ENCODE peak calls at places on chromosomes 13 and 19, in four cellular contexts. One of them, this sample, is unnamed.

GRCh38 chr19:52007436-52007804 is 591 bp downstream of the ZNF615 start:
- DNase-seq in dorsolateral prefrontal cortex: no peak
- DNase-seq in heart left ventricle: no peak
- DNase-seq in aorta: no peak
- DNase-seq in this sample: no peak

GRCh38 chr19:21586341-21587116 is 81.1 kb downstream of the ZNF429 start:
- DNase-seq in dorsolateral prefrontal cortex: no peak
- DNase-seq in heart left ventricle: no peak
- DNase-seq in aorta: peak; percentile 78
- DNase-seq in this sample: no peak

GRCh38 chr13:28322256-28322895 is 172.6 kb downstream of the FLT1 start:
- DNase-seq in dorsolateral prefrontal cortex: no peak
- DNase-seq in heart left ventricle: no peak
- DNase-seq in aorta: no peak
- DNase-seq in this sample: no peak

GRCh38 chr13:39452412-39452811 is 150.6 kb downstream of the LHFPL6 start:
- DNase-seq in dorsolateral prefrontal cortex: no peak
- DNase-seq in heart left ventricle: peak; percentile 39
- DNase-seq in aorta: no peak
- DNase-seq in this sample: no peak

GRCh38 chr19:58468216-58468839 is 1.4 kb downstream of the ZNF324 start:
- DNase-seq in dorsolateral prefrontal cortex: no peak
- DNase-seq in heart left ventricle: no peak
- DNase-seq in aorta: no peak
- DNase-seq in this sample: no peak

GRCh38 chr19:362683-363082 is 18.1 kb upstream of the MIER2 start:
- DNase-seq in dorsolateral prefrontal cortex: no peak
- DNase-seq in heart left ventricle: no peak
- DNase-seq in aorta: no peak
- DNase-seq in this sample: no peak

GRCh38 chr19:45063851-45064801 is 12.2 kb downstream of the ZNF296 start:
- DNase-seq in dorsolateral prefrontal cortex: no peak
- DNase-seq in heart left ventricle: no peak
- DNase-seq in aorta: no peak
- DNase-seq in this sample: no peak

GRCh38 chr13:110520431-110521295 is 40.9 kb downstream of the RAB20 start:
- DNase-seq in dorsolateral prefrontal cortex: peak; percentile 35
- DNase-seq in heart left ventricle: peak; percentile 75
- DNase-seq in aorta: peak; percentile 92
- DNase-seq in this sample: no peak

GRCh38 chr13:38763446-38764381 is 76.8 kb downstream of the FREM2 start:
- DNase-seq in dorsolateral prefrontal cortex: no peak
- DNase-seq in heart left ventricle: no peak
- DNase-seq in aorta: no peak
- DNase-seq in this sample: no peak

GRCh38 chr19:50500060-50500752 is 10.8 kb downstream of the JOSD2 start:
- DNase-seq in dorsolateral prefrontal cortex: no peak
- DNase-seq in heart left ventricle: peak; percentile 86
- DNase-seq in aorta: peak; percentile 67
- DNase-seq in this sample: no peak

GRCh38 chr19:35355851-35356460 is 2.3 kb upstream of the FFAR3 start:
- DNase-seq in dorsolateral prefrontal cortex: no peak
- DNase-seq in heart left ventricle: no peak
- DNase-seq in aorta: no peak
- DNase-seq in this sample: no peak

GRCh38 chr13:52665325-52665724 is 12.7 kb downstream of the SUGT1 start:
- DNase-seq in dorsolateral prefrontal cortex: no peak
- DNase-seq in heart left ventricle: no peak
- DNase-seq in aorta: no peak
- DNase-seq in this sample: no peak

DNA sequence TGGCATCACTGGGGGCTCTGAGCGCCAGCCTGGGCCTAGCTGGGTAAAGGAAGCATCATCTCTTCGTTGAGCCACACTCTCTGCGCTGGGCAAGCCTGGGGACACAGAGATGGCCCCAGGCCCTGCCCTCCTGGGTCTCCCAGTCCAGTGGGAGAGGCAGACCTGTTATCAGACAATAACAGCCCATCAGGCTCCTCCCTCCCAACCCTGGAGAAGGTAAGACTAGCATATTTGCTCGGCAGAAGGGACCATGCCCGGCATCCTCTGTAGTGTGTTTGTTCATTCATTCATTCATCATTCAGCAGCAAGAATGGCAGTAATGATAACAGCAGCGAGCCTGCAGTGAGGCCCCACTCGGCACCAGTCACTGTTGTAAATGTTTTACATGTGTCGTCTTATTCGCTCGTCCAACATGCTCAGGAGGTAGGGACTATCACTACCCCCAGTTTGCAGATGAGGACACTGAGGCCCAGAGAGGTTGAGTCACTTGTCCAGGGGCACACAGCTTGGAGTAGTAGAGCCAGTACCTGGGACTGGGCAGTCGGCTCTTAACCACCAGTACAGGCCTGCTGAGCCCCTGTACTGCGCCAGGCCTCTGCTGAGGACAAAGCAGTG is 33.2 kb downstream of the PAK4 start:
- DNase-seq in dorsolateral prefrontal cortex: no peak
- DNase-seq in heart left ventricle: no peak
- DNase-seq in aorta: no peak
- DNase-seq in this sample: no peak
- H3K4me3 ChIP-seq in dorsolateral prefrontal cortex: no peak overlapping the region
- H3K4me3 ChIP-seq in heart left ventricle: no peak overlapping the region
- H3K4me3 ChIP-seq in aorta: no peak overlapping the region
- H3K4me3 ChIP-seq in this sample: no peak overlapping the region

GRCh38 chr13:67042556-67042955 is 187.6 kb downstream of the PCDH9 start:
- DNase-seq in dorsolateral prefrontal cortex: no peak
- DNase-seq in heart left ventricle: no peak
- DNase-seq in aorta: no peak
- DNase-seq in this sample: no peak
- H3K4me3 ChIP-seq in dorsolateral prefrontal cortex: no peak overlapping the region
- H3K4me3 ChIP-seq in heart left ventricle: no peak overlapping the region
- H3K4me3 ChIP-seq in aorta: no peak overlapping the region
- H3K4me3 ChIP-seq in this sample: no peak overlapping the region

GRCh38 chr13:113488283-113488682 is 2.2 kb downstream of the DCUN1D2 start:
- DNase-seq in dorsolateral prefrontal cortex: no peak
- DNase-seq in heart left ventricle: no peak
- DNase-seq in aorta: no peak
- DNase-seq in this sample: no peak
- H3K4me3 ChIP-seq in dorsolateral prefrontal cortex: no peak overlapping the region
- H3K4me3 ChIP-seq in heart left ventricle: peak overlapping the region; percentile 97
- H3K4me3 ChIP-seq in aorta: no peak overlapping the region
- H3K4me3 ChIP-seq in this sample: no peak overlapping the region

DNA sequence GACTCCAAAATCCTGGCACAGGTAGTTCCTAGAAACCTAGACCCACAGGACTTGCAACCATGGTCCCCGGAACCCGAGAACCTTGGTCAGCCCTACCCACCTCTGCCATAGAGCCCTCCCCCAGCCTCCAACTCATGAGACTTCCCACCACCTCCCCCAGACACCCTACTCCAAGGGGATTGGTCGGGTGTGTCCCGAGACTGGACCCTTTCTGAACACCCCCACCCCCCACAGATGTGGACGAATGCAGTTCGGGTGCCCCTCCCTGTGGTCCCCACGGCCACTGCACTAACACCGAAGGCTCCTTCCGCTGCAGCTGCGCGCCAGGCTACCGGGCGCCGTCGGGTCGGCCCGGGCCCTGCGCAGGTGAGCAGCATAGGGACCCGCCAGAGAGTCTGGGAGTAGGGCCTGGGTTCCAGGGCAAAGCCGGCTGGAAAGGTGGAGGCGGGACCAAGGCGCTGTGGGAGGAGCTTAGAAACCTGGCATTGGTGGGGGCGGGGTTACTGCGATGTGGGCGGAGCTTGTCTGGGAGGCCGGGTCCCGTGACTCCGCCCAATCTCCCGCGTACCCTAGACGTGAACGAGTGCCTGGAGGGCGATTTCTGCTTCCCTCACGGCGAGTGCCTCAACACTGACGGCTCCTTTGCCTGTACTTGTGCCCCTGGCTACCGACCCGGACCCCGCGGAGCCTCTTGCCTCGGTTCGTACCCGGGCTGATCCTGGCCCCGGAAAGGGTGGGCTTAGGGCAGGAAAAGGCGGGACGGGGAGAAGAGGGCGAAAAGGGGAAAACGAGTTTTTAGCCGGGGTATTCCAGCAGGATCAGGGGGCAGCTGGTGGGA is 11.9 kb downstream of the LTBP4 start:
- DNase-seq in dorsolateral prefrontal cortex: no peak
- DNase-seq in heart left ventricle: peak; percentile 39
- DNase-seq in aorta: no peak
- DNase-seq in this sample: peak; percentile 56
- H3K4me3 ChIP-seq in dorsolateral prefrontal cortex: peak overlapping the region; percentile 23
- H3K4me3 ChIP-seq in heart left ventricle: peak overlapping the region; percentile 68
- H3K4me3 ChIP-seq in aorta: no peak overlapping the region
- H3K4me3 ChIP-seq in this sample: peak overlapping the region; percentile 72

GRCh38 chr19:47240996-47241918 is 10.3 kb upstream of the BBC3 start:
- DNase-seq in dorsolateral prefrontal cortex: no peak
- DNase-seq in heart left ventricle: peak; percentile 78
- DNase-seq in aorta: peak; percentile 94
- DNase-seq in this sample: peak; percentile 82

GRCh38 chr19:47239610-47240296 is 8.8 kb upstream of the BBC3 start:
- DNase-seq in dorsolateral prefrontal cortex: peak; percentile 76
- DNase-seq in heart left ventricle: peak; percentile 66
- DNase-seq in aorta: peak; percentile 93
- DNase-seq in this sample: peak; percentile 66

GRCh38 chr19:47240561-47240960 is 9.6 kb upstream of the BBC3 start:
- DNase-seq in dorsolateral prefrontal cortex: no peak
- DNase-seq in heart left ventricle: no peak
- DNase-seq in aorta: no peak
- DNase-seq in this sample: no peak

GRCh38 chr19:47241919-47242644 is 11.1 kb upstream of the BBC3 start:
- DNase-seq in dorsolateral prefrontal cortex: no peak
- DNase-seq in heart left ventricle: no peak
- DNase-seq in aorta: no peak
- DNase-seq in this sample: no peak

DNA sequence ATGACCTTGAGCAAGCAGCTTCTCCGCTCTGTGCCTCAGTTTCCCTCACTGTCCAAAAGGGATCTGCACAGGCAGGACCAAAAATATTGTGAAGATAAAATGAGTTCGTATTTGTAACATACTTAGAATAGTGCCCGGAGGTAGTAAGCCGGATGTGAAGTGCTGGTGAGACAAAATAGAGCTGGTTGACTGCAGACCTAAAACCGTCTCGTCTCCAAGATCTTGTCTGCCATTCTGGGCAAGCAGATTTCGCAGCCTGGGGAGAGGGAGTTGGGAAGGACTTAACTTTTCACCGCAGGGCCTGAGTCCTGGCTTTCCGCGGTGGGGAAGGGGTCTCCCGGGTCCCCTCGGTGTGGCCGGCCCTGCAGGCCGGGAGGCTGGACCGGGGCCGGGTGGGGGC is 8.2 kb upstream of the BBC3 start:
- DNase-seq in dorsolateral prefrontal cortex: no peak
- DNase-seq in heart left ventricle: no peak
- DNase-seq in aorta: no peak
- DNase-seq in this sample: no peak
- H3K4me3 ChIP-seq in dorsolateral prefrontal cortex: peak overlapping the region; percentile 70
- H3K4me3 ChIP-seq in heart left ventricle: peak overlapping the region; percentile 38
- H3K4me3 ChIP-seq in aorta: no peak overlapping the region
- H3K4me3 ChIP-seq in this sample: peak overlapping the region; percentile 33

GRCh38 chr13:102399791-102400618 is 1.8 kb downstream of the FGF14 start:
- DNase-seq in dorsolateral prefrontal cortex: peak; percentile 20
- DNase-seq in heart left ventricle: peak; percentile 11
- DNase-seq in aorta: peak; percentile 76
- DNase-seq in this sample: no peak
- H3K4me3 ChIP-seq in dorsolateral prefrontal cortex: peak overlapping the region; percentile 93
- H3K4me3 ChIP-seq in heart left ventricle: peak overlapping the region; percentile 63
- H3K4me3 ChIP-seq in aorta: peak overlapping the region; percentile 66
- H3K4me3 ChIP-seq in this sample: peak overlapping the region; percentile 54

This sample was measured in effector memory CD4-positive, alpha-beta T cell.